ENCODE peak calls at places on chromosomes 3 and 15, in four cellular contexts. W is left lung; U is pancreas; Z is CD8-positive, alpha-beta T cell. A is an unnamed sample. For H3K4me1, the result is how much of the 10 kb centered on the place peaks cover.

GRCh38 chr15:47301481-47301880 is 415.8 kb upstream of the SEMA6D start:
- DNase-seq in W (no peak), U (peak), Z (no peak), A (no peak)

GRCh38 chr3:13192471-13193213 is 119.4 kb upstream of the IQSEC1 start:
- DNase-seq in W (no peak), U (no peak), Z (no peak), A (no peak)

GRCh38 chr15:37199546-37199945 is 99.2 kb upstream of the MEIS2 start:
- DNase-seq in W (no peak), U (no peak), Z (no peak), A (no peak)

GRCh38 chr3:38614091-38614490 is 35.4 kb downstream of the SCN5A start:
- DNase-seq in W (no peak), U (no peak), Z (no peak), A (no peak)

GRCh38 chr15:25067725-25068309 is 113.0 kb downstream of the SNRPN start:
- DNase-seq in W (no peak), U (no peak), Z (no peak), A (no peak)

GRCh38 chr3:138440596-138440995 is 6.2 kb downstream of the ESYT3 start:
- DNase-seq in W (no peak), U (no peak), Z (no peak), A (no peak)

GRCh38 chr15:36469567-36469966 is 109.9 kb upstream of the CDIN1 start:
- DNase-seq in W (no peak), U (no peak), Z (no peak), A (no peak)

GRCh38 chr3:139937674-139938279 is 2.8 kb downstream of the CLSTN2 start:
- DNase-seq in W (no peak), U (peak), Z (no peak), A (peak)

GRCh38 chr15:40038267-40038653 is 721 bp downstream of the SRP14 start:
- DNase-seq in W (no peak), U (no peak), Z (no peak), A (no peak)

GRCh38 chr3:64824281-64824980 is 136.6 kb upstream of the ADAMTS9 start:
- DNase-seq in W (no peak), U (no peak), Z (no peak), A (no peak)

DNA sequence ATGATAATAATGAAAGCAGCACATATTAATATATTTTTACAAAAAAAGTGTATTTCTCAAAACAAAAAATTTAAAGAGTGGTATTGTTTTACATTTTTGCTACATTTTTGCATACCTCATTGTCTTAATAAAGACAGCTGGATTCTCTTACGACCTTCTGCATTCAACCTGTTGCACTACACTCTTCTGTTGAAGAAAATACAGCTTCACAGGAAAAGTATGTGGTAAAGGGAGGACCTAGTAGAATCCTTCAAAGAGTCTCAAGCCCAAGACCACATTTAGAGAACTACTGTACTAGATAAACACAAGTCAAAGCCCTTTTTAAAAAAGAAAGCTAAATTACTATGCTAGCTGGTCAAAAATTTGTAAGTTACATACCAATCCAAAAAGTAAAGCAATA is 7.9 kb downstream of the ZNF280D start:
- DNase-seq in W (no peak), U (no peak), Z (no peak), A (no peak)
- H3K4me1 ChIP-seq in W (half or more), U (under half), Z (under half), A (half or more)

GRCh38 chr3:195188530-195188917 is 82.4 kb downstream of the XXYLT1 start:
- DNase-seq in W (no peak), U (no peak), Z (no peak), A (no peak)
- TF ChIP-seq CTCF in W (no peak), U (no peak), Z (no peak), A (no peak)

GRCh38 chr3:126349611-126350501 is 7.4 kb downstream of the KLF15 start:
- DNase-seq in W (peak), U (peak), Z (no peak), A (no peak)

GRCh38 chr3:126351086-126351770 is 6.0 kb downstream of the KLF15 start:
- DNase-seq in W (peak), U (peak), Z (no peak), A (no peak)

GRCh38 chr3:126349071-126349470 is 8.1 kb downstream of the KLF15 start:
- DNase-seq in W (peak), U (peak), Z (no peak), A (no peak)

GRCh38 chr3:126351771-126352475 is 5.3 kb downstream of the KLF15 start:
- DNase-seq in W (peak), U (no peak), Z (no peak), A (no peak)

DNA sequence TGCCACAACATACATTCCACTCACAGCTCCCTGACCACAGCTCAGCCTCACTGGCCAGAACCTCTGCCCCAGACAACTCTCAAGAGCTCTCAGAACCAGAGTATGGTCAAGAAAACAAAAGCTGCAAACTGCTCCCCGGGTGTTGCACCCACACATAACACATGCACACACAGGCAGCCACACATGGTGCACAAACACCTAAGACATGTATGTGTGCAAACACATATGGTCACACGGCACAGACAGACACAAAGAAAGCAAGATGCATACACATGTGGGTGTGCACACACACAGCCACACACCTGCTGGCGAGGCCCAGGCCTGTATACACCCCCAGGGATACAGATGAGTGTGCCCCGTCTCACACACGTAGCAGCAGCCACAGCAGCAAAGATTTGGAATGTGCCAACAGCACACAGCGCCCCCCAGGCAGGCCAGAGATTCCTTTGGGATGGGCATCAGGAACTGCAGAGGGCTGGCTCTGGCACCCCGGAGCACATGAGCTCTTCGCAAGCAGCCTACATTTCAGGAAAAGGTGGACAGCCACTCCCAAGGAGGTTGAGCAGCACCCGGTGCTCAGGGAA is 6.6 kb downstream of the KLF15 start:
- DNase-seq in W (peak), U (peak), Z (no peak), A (no peak)
- H3K27ac ChIP-seq in W (no peak), U (no peak), Z (no peak), A (no peak)

DNA sequence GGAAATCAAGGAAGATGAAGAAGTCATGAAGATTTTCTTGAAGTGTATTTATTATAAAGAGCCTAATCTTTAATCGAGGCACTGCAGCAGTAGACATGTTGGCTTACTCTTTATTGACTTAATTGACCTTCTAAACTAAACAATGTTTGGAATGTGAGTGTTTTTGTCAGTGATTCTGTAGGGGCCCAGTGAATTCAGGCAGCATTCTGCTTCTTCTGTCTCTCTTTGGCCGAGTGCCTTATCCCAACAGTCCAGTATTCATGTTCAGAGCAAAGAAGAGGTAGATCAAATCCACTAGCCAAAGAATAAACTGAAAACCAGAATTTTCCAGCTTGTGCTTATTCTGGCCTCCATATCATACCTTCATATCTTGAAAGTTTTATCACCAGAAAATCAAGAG is 55.7 kb downstream of the RLBP1 start:
- DNase-seq in W (no peak), U (no peak), Z (no peak), A (no peak)
- H3K4me1 ChIP-seq in W (under half), U (under half), Z (under half), A (half or more)

DNA sequence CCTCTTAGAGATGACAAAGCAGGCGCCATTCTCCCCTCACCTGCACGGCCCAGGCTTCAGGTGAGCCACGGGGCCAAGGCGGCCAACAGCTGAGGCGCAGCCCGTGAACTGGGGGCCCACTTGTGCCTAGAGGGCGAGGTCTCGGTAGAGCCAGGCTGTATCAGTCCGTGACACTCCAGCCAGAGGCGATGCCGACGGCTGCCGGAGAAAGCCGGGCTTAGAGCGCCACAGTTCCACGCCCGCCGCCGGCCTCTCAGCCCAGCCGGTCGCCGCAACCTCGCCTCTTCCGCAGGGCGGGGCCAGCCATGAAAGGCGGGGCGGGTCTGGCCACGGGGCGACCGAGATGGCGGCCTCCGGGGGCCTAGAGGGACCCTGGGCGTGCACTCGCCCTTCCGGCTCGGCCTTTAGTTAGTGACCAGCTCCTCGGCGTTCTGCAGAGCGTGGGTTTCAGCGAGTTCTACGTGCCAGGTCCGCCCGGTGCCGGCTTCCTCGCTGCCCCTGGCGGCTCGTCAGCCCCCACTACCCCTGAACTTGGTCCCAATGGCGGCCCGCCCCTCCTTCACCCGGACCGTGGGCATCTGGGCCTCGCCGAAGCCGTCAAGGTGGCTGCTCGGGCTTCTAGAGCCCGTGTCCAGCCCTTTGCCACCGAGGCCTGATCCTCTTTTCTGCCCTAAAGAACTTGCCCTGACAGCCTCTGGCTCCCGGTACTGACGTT is at the start of gene ZNF621:
- DNase-seq in W (peak), U (peak), Z (peak), A (peak)
- TF ChIP-seq CTCF in W (no peak), U (no peak), Z (no peak), A (no peak)

GRCh38 chr15:80527961-80528360 is 123.8 kb downstream of the ARNT2 start:
- DNase-seq in W (no peak), U (no peak), Z (no peak), A (no peak)
- H3K27ac ChIP-seq in W (no peak), U (no peak), Z (no peak), A (no peak)

GRCh38 chr15:49190586-49190985 is 20.5 kb downstream of the GALK2 start:
- DNase-seq in W (no peak), U (no peak), Z (no peak), A (no peak)
- H3K4me1 ChIP-seq in W (under half), U (under half), Z (under half), A (under half)

A was measured in heart right ventricle.